ENCODE peak calls at places on chromosomes 16 and 17, in five cellular contexts. A is stimulated activated CD8-positive, alpha-beta memory T cell treated with anti-CD3 and anti-CD28 coated beads, Interleukin-2, amount 100 ng/mL, for 48 hours; S is NCI-H460; Q is progenitor cell of endocrine pancreas; E is stimulated activated CD4-positive, alpha-beta T cell treated with anti-CD3 and anti-CD28 coated beads, Interleukin-2, amount 100 ng/mL, for 24 hours. M is an unnamed sample.

GRCh38 chr16:23510154-23510914 is at the start of gene GGA2:
- DNase-seq in A (peak), S (peak), Q (peak), E (peak), M (peak)

GRCh38 chr17:42403150-42403549 is 14.9 kb upstream of the STAT3 start:
- DNase-seq in A (peak), S (no peak), Q (no peak), E (peak), M (no peak)

GRCh38 chr17:11991461-11991860 is 5.8 kb downstream of the ZNF18 start:
- DNase-seq in A (no peak), S (no peak), Q (no peak), E (no peak), M (no peak)

GRCh38 chr17:52035336-52035915 is 123.1 kb downstream of the CA10 start:
- DNase-seq in A (no peak), S (no peak), Q (no peak), E (no peak), M (no peak)

GRCh38 chr17:28925912-28926365 is 23.1 kb upstream of the DHRS13 start:
- DNase-seq in A (no peak), S (no peak), Q (no peak), E (no peak), M (no peak)

GRCh38 chr17:73586921-73587680 is 57.1 kb downstream of the SDK2 start:
- DNase-seq in A (no peak), S (peak), Q (no peak), E (no peak), M (no peak)

GRCh38 chr16:23865853-23866252 is 30.1 kb downstream of the PRKCB start:
- DNase-seq in A (no peak), S (no peak), Q (no peak), E (no peak), M (no peak)

GRCh38 chr17:76983075-76983411 is 114.8 kb downstream of the MGAT5B start:
- DNase-seq in A (no peak), S (no peak), Q (no peak), E (peak), M (no peak)

GRCh38 chr16:8375208-8375607 is 215.1 kb downstream of the TMEM114 start:
- DNase-seq in A (no peak), S (no peak), Q (no peak), E (no peak), M (no peak)

GRCh38 chr16:303760-304505 is 21.0 kb downstream of the PDIA2 start:
- DNase-seq in A (no peak), S (no peak), Q (no peak), E (no peak), M (no peak)

GRCh38 chr16:51154271-51155171 is 3.5 kb upstream of the SALL1 start:
- DNase-seq in A (no peak), S (no peak), Q (no peak), E (no peak), M (peak)

GRCh38 chr16:82033006-82033405 is 2.0 kb upstream of the HSD17B2 start:
- DNase-seq in A (no peak), S (no peak), Q (no peak), E (no peak), M (no peak)

GRCh38 chr17:60712675-60713074 is 35.0 kb downstream of the BCAS3 start:
- DNase-seq in A (no peak), S (no peak), Q (no peak), E (no peak), M (no peak)

GRCh38 chr17:66747561-66748275 is 87.2 kb upstream of the CACNG5 start:
- DNase-seq in A (no peak), S (peak), Q (no peak), E (no peak), M (no peak)

GRCh38 chr16:70804153-70804728 is 3.3 kb upstream of the VAC14 start:
- DNase-seq in A (no peak), S (no peak), Q (no peak), E (no peak), M (no peak)

GRCh38 chr17:7479389-7480192 is at the start of gene ZBTB4:
- DNase-seq in A (no peak), S (no peak), Q (peak), E (peak), M (no peak)

GRCh38 chr16:56013962-56014552 is 138.9 kb upstream of the CES5A start:
- DNase-seq in A (peak), S (peak), Q (peak), E (peak), M (peak)

GRCh38 chr16:67873435-67874146 is 739 bp downstream of the EDC4 start:
- DNase-seq in A (no peak), S (no peak), Q (no peak), E (no peak), M (no peak)

GRCh38 chr16:56606688-56607618 is 1.4 kb upstream of the MT2A start:
- DNase-seq in A (no peak), S (peak), Q (no peak), E (no peak), M (peak)

GRCh38 chr17:9575381-9576072 is at the start of gene STX8:
- DNase-seq in A (peak), S (peak), Q (peak), E (peak), M (peak)

GRCh38 chr17:35684046-35684802 is 47.2 kb upstream of the RASL10B start:
- DNase-seq in A (no peak), S (no peak), Q (no peak), E (no peak), M (no peak)

GRCh38 chr17:75428775-75429469 is 23.4 kb upstream of the GRB2 start:
- DNase-seq in A (no peak), S (peak), Q (no peak), E (no peak), M (no peak)

GRCh38 chr17:49260011-49260921 is 29.7 kb upstream of the PHOSPHO1 start:
- DNase-seq in A (peak), S (peak), Q (peak), E (peak), M (peak)

GRCh38 chr16:89290472-89290871 is 73.0 kb downstream of the ZNF778 start:
- DNase-seq in A (no peak), S (no peak), Q (no peak), E (no peak), M (no peak)

GRCh38 chr17:77327566-77328463 is 187.0 kb downstream of the SEC14L1 start:
- DNase-seq in A (no peak), S (no peak), Q (no peak), E (no peak), M (peak)

GRCh38 chr17:39618252-39618913 is 8.4 kb upstream of the PPP1R1B start:
- DNase-seq in A (no peak), S (no peak), Q (no peak), E (no peak), M (no peak)

GRCh38 chr16:69937465-69937951 is 13.6 kb upstream of the CLEC18A start:
- DNase-seq in A (no peak), S (peak), Q (no peak), E (no peak), M (no peak)

GRCh38 chr16:67987460-67988160 is 7.3 kb upstream of the DPEP3 start:
- DNase-seq in A (no peak), S (no peak), Q (no peak), E (no peak), M (no peak)

GRCh38 chr16:54987081-54987480 is 56.4 kb downstream of the IRX5 start:
- DNase-seq in A (no peak), S (no peak), Q (no peak), E (no peak), M (no peak)

GRCh38 chr16:9966569-9967157 is 215.6 kb downstream of the GRIN2A start:
- DNase-seq in A (no peak), S (no peak), Q (no peak), E (no peak), M (no peak)

GRCh38 chr17:17859909-17860760 is 23.3 kb upstream of the SREBF1 start:
- DNase-seq in A (peak), S (peak), Q (peak), E (peak), M (peak)

GRCh38 chr16:74083582-74083981 is 213.0 kb upstream of the PSMD7 start:
- DNase-seq in A (no peak), S (no peak), Q (no peak), E (no peak), M (no peak)

M was measured in right lobe of liver.